ENCODE peak calls at places on chromosomes 16 and 17, in seven cellular contexts. I is IMR-90, U is H1, Y is mesendoderm, M is neuronal stem cell, V is mesenchymal stem cell, H is trophoblast cell. T is an unnamed sample.

GRCh38 chr17:78034429-78035091 is 76.1 kb downstream of the TNRC6C start:
- DNase-seq in I (peak; percentile 67), U (no peak), Y (no peak), M (no peak), V (peak; percentile 40), H (no peak), T (no peak)

GRCh38 chr16:57194512-57194911 is 8.4 kb downstream of the RSPRY1 start:
- DNase-seq in I (peak; percentile 94), U (no peak), Y (peak; percentile 26), M (no peak), V (peak; percentile 95), H (peak; percentile 50), T (no peak)

GRCh38 chr16:7185689-7186088 is 147.0 kb upstream of the RBFOX1 start:
- DNase-seq in I (no peak), U (no peak), Y (peak; percentile 90), M (no peak), V (no peak), H (peak; percentile 16), T (no peak)

GRCh38 chr16:88619859-88620655 is 18.3 kb upstream of the IL17C start:
- DNase-seq in I (peak; percentile 98), U (no peak), Y (no peak), M (no peak), V (peak; percentile 97), H (no peak), T (no peak)

GRCh38 chr16:67882374-67883145 is 2.1 kb upstream of the NRN1L start:
- DNase-seq in I (no peak), U (no peak), Y (no peak), M (no peak), V (no peak), H (no peak), T (no peak)

GRCh38 chr16:75580-76501 is 2.2 kb upstream of the MPG start:
- DNase-seq in I (peak; percentile 86), U (no peak), Y (peak; percentile 92), M (no peak), V (peak; percentile 94), H (no peak), T (peak; percentile 83)

GRCh38 chr16:14003119-14003570 is 68.0 kb upstream of the MRTFB start:
- DNase-seq in I (peak; percentile 72), U (peak; percentile 68), Y (peak; percentile 94), M (peak; percentile 73), V (peak; percentile 74), H (peak; percentile 44), T (peak; percentile 80)

GRCh38 chr17:11898526-11899235 is 98.6 kb downstream of the ZNF18 start:
- DNase-seq in I (no peak), U (no peak), Y (no peak), M (no peak), V (no peak), H (no peak), T (no peak)

GRCh38 chr16:79429276-79430128 is 171.0 kb downstream of the MAF start:
- DNase-seq in I (no peak), U (no peak), Y (no peak), M (no peak), V (no peak), H (no peak), T (no peak)

GRCh38 chr16:58021661-58022551 is 3.6 kb upstream of the MMP15 start:
- DNase-seq in I (peak; percentile 82), U (no peak), Y (peak; percentile 29), M (no peak), V (peak; percentile 76), H (peak; percentile 71), T (no peak)

GRCh38 chr16:84785843-84786538 is 33.8 kb upstream of the CRISPLD2 start:
- DNase-seq in I (peak; percentile 70), U (no peak), Y (no peak), M (no peak), V (peak; percentile 31), H (no peak), T (no peak)

GRCh38 chr17:76119409-76120371 is 16.1 kb upstream of the EXOC7 start:
- DNase-seq in I (no peak), U (no peak), Y (no peak), M (no peak), V (no peak), H (no peak), T (no peak)

GRCh38 chr17:73342549-73343167 is 30.9 kb upstream of the CDC42EP4 start:
- DNase-seq in I (peak; percentile 73), U (no peak), Y (no peak), M (peak; percentile 56), V (peak; percentile 68), H (no peak), T (no peak)

GRCh38 chr17:62064029-62064790 is 868 bp downstream of the MED13 start:
- DNase-seq in I (peak; percentile 18), U (no peak), Y (no peak), M (no peak), V (peak; percentile 48), H (no peak), T (no peak)

GRCh38 chr16:78437352-78437968 is 338.0 kb downstream of the WWOX start:
- DNase-seq in I (peak; percentile 1), U (peak; percentile 57), Y (peak; percentile 33), M (peak; percentile 21), V (peak; percentile 43), H (no peak), T (no peak)

GRCh38 chr17:5788266-5788900 is 204.1 kb upstream of the NLRP1 start:
- DNase-seq in I (peak; percentile 75), U (no peak), Y (peak; percentile 81), M (no peak), V (peak; percentile 61), H (no peak), T (no peak)

GRCh38 chr17:10155334-10156081 is 42.9 kb downstream of the GAS7 start:
- DNase-seq in I (peak; percentile 46), U (no peak), Y (no peak), M (no peak), V (no peak), H (no peak), T (no peak)

GRCh38 chr17:71342726-71343125 is 778.1 kb upstream of the SOX9 start:
- DNase-seq in I (no peak), U (no peak), Y (no peak), M (no peak), V (no peak), H (no peak), T (no peak)

GRCh38 chr16:23434380-23434779 is 18.6 kb downstream of the COG7 start:
- DNase-seq in I (peak; percentile 74), U (no peak), Y (peak; percentile 70), M (peak; percentile 62), V (peak; percentile 74), H (peak; percentile 45), T (no peak)

GRCh38 chr17:32192379-32192778 is 50.1 kb downstream of the RHOT1 start:
- DNase-seq in I (peak; percentile 73), U (no peak), Y (no peak), M (no peak), V (no peak), H (no peak), T (no peak)

GRCh38 chr16:12330977-12331376 is 354.4 kb downstream of the SNX29 start:
- DNase-seq in I (no peak), U (no peak), Y (no peak), M (no peak), V (no peak), H (no peak), T (no peak)

DNA sequence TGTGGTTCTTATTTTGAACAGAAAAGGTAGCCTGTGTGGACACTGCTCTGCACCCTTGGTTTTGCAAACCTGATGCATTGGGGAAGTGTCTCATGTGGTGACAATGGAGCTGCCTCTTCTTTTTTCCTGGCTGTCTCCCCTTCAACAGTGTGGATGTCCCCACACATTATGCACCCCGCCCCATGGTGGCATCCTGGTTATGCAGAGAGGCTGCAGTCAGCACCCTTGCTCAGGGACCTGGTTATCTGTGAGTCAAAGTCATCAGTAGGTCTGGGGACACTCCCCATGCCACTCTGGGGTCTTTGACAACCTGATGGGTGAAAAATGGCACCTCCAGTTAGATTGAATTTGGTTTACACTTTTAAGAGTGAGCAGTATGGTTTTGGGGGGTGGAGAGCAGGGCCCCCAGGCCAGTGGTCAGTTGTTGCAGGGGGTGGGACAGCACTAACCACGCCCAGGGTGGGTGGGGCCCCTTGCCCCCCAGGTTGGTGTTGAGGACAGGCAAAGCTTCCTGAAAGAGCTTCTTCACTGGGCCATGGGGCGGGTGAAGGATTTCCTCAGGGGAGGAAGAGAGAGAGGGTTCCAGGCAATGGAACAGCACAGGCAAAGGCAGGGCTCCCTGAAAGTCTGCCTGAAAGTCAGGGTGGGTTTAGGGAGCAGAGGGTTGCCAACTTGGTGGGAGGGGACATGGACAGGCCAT is 24.6 kb upstream of the KCNJ12 start:
- DNase-seq in I (no peak), U (no peak), Y (no peak), M (no peak), V (no peak), H (no peak), T (no peak)
- H3K4ac ChIP-seq in I (no peak overlapping the region), U (no peak overlapping the region), Y (no peak overlapping the region), M (no peak overlapping the region), V (no peak overlapping the region), H (no peak overlapping the region), T (no peak overlapping the region)

GRCh38 chr17:74921045-74921681 is 1.9 kb downstream of the USH1G start:
- DNase-seq in I (no peak), U (no peak), Y (no peak), M (no peak), V (no peak), H (no peak), T (peak; percentile 55)

GRCh38 chr17:74918906-74919305 is 4.1 kb downstream of the USH1G start:
- DNase-seq in I (no peak), U (no peak), Y (no peak), M (no peak), V (no peak), H (no peak), T (no peak)

GRCh38 chr17:74920679-74921044 is 2.4 kb downstream of the USH1G start:
- DNase-seq in I (no peak), U (no peak), Y (no peak), M (no peak), V (no peak), H (no peak), T (no peak)

GRCh38 chr17:74919440-74920305 is 3.4 kb downstream of the USH1G start:
- DNase-seq in I (no peak), U (peak; percentile 59), Y (peak; percentile 63), M (no peak), V (no peak), H (peak; percentile 21), T (peak; percentile 86)

GRCh38 chr17:74920306-74920620 is 2.8 kb downstream of the USH1G start:
- DNase-seq in I (no peak), U (no peak), Y (no peak), M (no peak), V (no peak), H (no peak), T (peak; percentile 43)
- H3K18ac ChIP-seq in I (no peak overlapping the region), U (peak overlapping the region; percentile 55), Y (no peak overlapping the region), M (peak overlapping the region; percentile 59), V (no peak overlapping the region), H (no peak overlapping the region), T (no peak overlapping the region)

DNA sequence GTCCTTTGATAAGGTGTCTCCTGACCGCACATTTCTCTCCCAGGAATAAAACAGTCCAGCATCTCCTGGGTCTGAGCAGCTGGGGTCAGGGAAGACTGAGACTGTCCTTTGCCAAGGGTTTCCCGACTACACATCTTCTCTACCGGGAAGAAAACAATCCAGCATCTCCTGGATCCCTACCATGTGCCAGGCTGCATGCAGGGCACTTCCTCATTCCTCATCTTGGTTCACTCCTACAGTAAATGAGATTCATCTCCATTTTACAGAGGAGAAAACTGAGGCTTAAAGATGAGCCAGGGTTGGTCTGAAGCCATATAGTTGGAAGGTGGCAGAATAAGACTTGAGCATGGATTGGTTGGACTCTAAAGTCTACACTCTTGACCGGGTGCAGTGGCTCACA is 36.7 kb downstream of the NOG start:
- DNase-seq in I (no peak), U (no peak), Y (no peak), M (no peak), V (no peak), H (no peak), T (no peak)
- H3K4ac ChIP-seq in I (no peak overlapping the region), U (no peak overlapping the region), Y (no peak overlapping the region), M (no peak overlapping the region), V (no peak overlapping the region), H (no peak overlapping the region), T (no peak overlapping the region)

GRCh38 chr17:81252336-81253329 is 13.5 kb downstream of the NDUFAF8 start:
- DNase-seq in I (no peak), U (no peak), Y (no peak), M (no peak), V (no peak), H (no peak), T (no peak)
- H3K18ac ChIP-seq in I (no peak overlapping the region), U (no peak overlapping the region), Y (no peak overlapping the region), M (peak overlapping the region; percentile 5), V (no peak overlapping the region), H (no peak overlapping the region), T (no peak overlapping the region)

T was measured in H9.